ENCODE peak calls at places on chromosome 9, in seven cellular contexts. G is HCT116, H is vagina, Y is K562, D is stomach, U is suprapubic skin, P is transverse colon. Q is an unnamed sample.

GRCh38 chr9:89440548-89440947 is 57.4 kb downstream of the SEMA4D start:
- DNase-seq in G (no peak), H (no peak), Y (no peak), D (peak; percentile 78), U (peak; percentile 87), P (peak; percentile 35), Q (no peak)

GRCh38 chr9:35909687-35910612 is 660 bp downstream of the SPAAR start:
- DNase-seq in G (no peak), H (no peak), Y (no peak), D (no peak), U (no peak), P (no peak), Q (peak; percentile 68)

GRCh38 chr9:33880562-33881089 is 63.7 kb downstream of the UBE2R2 start:
- DNase-seq in G (no peak), H (no peak), Y (peak; percentile 69), D (no peak), U (no peak), P (no peak), Q (no peak)

GRCh38 chr9:124855944-124856773 is 2.9 kb downstream of the WDR38 start:
- DNase-seq in G (peak; percentile 40), H (peak; percentile 85), Y (peak; percentile 51), D (no peak), U (no peak), P (no peak), Q (no peak)

GRCh38 chr9:90025816-90026215 is 421.0 kb downstream of the GADD45G start:
- DNase-seq in G (no peak), H (no peak), Y (no peak), D (no peak), U (no peak), P (no peak), Q (no peak)

GRCh38 chr9:127927457-127928231 is 2.9 kb downstream of the PIP5KL1 start:
- DNase-seq in G (peak; percentile 77), H (no peak), Y (peak; percentile 82), D (peak; percentile 82), U (no peak), P (peak; percentile 84), Q (peak; percentile 75)

GRCh38 chr9:136416427-136416826 is 6.0 kb downstream of the PMPCA start:
- DNase-seq in G (no peak), H (no peak), Y (no peak), D (no peak), U (no peak), P (no peak), Q (no peak)

GRCh38 chr9:111805841-111806241 is 11.1 kb upstream of the SHOC1 start:
- DNase-seq in G (peak; percentile 10), H (no peak), Y (no peak), D (no peak), U (no peak), P (no peak), Q (no peak)

GRCh38 chr9:126617740-126618133 is 4.0 kb downstream of the LMX1B start:
- DNase-seq in G (no peak), H (no peak), Y (peak; percentile 10), D (no peak), U (no peak), P (no peak), Q (no peak)

GRCh38 chr9:14515564-14516198 is 177.6 kb downstream of the ZDHHC21 start:
- DNase-seq in G (no peak), H (no peak), Y (peak; percentile 68), D (no peak), U (no peak), P (no peak), Q (peak; percentile 17)

GRCh38 chr9:76562511-76562911 is 103.5 kb downstream of the GCNT1 start:
- DNase-seq in G (no peak), H (no peak), Y (no peak), D (no peak), U (no peak), P (no peak), Q (no peak)

GRCh38 chr9:102072061-102072764 is 333.8 kb upstream of the GRIN3A start:
- DNase-seq in G (no peak), H (no peak), Y (no peak), D (no peak), U (no peak), P (no peak), Q (no peak)

GRCh38 chr9:13386935-13387667 is 107.6 kb upstream of the MPDZ start:
- DNase-seq in G (no peak), H (no peak), Y (no peak), D (no peak), U (no peak), P (no peak), Q (no peak)

GRCh38 chr9:5630038-5630507 is 1.2 kb downstream of the RIC1 start:
- DNase-seq in G (no peak), H (no peak), Y (peak; percentile 38), D (no peak), U (no peak), P (no peak), Q (no peak)

GRCh38 chr9:127119319-127119709 is 3.1 kb downstream of the ANGPTL2 start:
- DNase-seq in G (no peak), H (no peak), Y (no peak), D (no peak), U (peak; percentile 7), P (no peak), Q (no peak)

GRCh38 chr9:95018099-95018927 is 291.8 kb downstream of the AOPEP start:
- DNase-seq in G (peak; percentile 32), H (no peak), Y (peak; percentile 53), D (no peak), U (no peak), P (no peak), Q (peak; percentile 54)

GRCh38 chr9:13205824-13206223 is 73.7 kb downstream of the MPDZ start:
- DNase-seq in G (no peak), H (no peak), Y (no peak), D (no peak), U (no peak), P (no peak), Q (no peak)

GRCh38 chr9:98777618-98778017 is 18.7 kb downstream of the ANKS6 start:
- DNase-seq in G (no peak), H (no peak), Y (no peak), D (no peak), U (no peak), P (no peak), Q (no peak)

GRCh38 chr9:2271426-2271825 is 256.3 kb downstream of the SMARCA2 start:
- DNase-seq in G (peak; percentile 18), H (no peak), Y (peak; percentile 5), D (no peak), U (no peak), P (peak; percentile 10), Q (peak; percentile 48)

GRCh38 chr9:2411459-2412215 is 209.9 kb upstream of the VLDLR start:
- DNase-seq in G (no peak), H (no peak), Y (no peak), D (no peak), U (no peak), P (no peak), Q (no peak)

GRCh38 chr9:109791747-109792146 is 11.7 kb downstream of the PALM2AKAP2 start:
- DNase-seq in G (no peak), H (no peak), Y (no peak), D (no peak), U (no peak), P (no peak), Q (no peak)
- H3K9me3 ChIP-seq in G (no peaks in the 10 kb centered on the region), H (no peaks in the 10 kb centered on the region), Y (no peaks in the 10 kb centered on the region), D (no peaks in the 10 kb centered on the region), U (no peaks in the 10 kb centered on the region), P (no peaks in the 10 kb centered on the region), Q (no peaks in the 10 kb centered on the region)

DNA sequence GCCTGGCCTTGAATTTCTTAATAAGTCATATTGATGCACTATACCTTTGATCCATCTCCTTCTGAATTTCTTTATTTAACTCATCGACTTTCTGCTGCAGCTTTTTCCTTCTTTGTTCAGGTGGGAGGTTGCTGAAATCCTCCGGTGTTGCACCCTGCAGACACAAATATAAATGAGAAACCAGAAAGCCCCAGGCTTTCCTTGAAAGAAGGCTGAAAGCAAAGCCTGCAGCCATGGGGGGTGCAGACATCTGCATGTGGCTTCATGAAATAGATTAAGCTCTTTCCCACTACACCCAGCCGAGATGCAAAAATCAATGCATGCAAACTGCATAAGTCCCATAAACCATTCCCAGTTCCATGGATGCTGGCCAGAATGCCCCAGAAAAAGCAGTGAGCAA is 73.6 kb downstream of the USP20 start:
- DNase-seq in G (no peak), H (no peak), Y (no peak), D (no peak), U (no peak), P (no peak), Q (no peak)
- TF ChIP-seq POLR2AphosphoS5 in G (no peak), H (no peak), Y (no peak), D (no peak), U (no peak), P (no peak), Q (no peak)

DNA sequence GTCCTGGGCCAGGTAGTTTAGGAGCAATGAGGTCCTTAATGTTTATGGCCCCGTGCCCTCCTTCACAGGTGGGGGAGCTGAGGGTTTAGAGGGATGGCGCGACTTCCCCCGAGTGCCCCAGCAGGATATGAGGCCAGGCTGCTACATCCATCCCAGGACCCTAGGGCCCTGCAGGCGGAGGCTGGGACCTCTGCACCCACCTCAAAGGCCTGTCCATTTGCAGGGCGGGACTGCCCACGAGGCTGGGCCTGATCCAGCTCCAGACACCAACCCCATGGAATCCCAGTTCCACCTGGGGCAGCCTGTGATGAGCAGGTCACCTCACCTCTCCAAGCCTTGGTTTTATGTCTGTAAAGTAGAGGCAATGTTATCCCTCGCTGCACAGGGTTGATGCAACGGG is 142.1 kb downstream of the RXRA start:
- DNase-seq in G (no peak), H (no peak), Y (no peak), D (no peak), U (no peak), P (no peak), Q (peak; percentile 48)
- H3K36me3 ChIP-seq in G (no peaks in the 10 kb centered on the region), H (no peaks in the 10 kb centered on the region), Y (no peaks in the 10 kb centered on the region), D (no peaks in the 10 kb centered on the region), U (no peaks in the 10 kb centered on the region), P (no peaks in the 10 kb centered on the region), Q (no peaks in the 10 kb centered on the region)

GRCh38 chr9:131919181-131919580 is 160.5 kb downstream of the MED27 start:
- DNase-seq in G (no peak), H (no peak), Y (no peak), D (no peak), U (no peak), P (no peak), Q (no peak)
- H3K9me3 ChIP-seq in G (no peaks in the 10 kb centered on the region), H (no peaks in the 10 kb centered on the region), Y (no peaks in the 10 kb centered on the region), D (no peaks in the 10 kb centered on the region), U (no peaks in the 10 kb centered on the region), P (no peaks in the 10 kb centered on the region), Q (no peaks in the 10 kb centered on the region)

GRCh38 chr9:123107639-123108285 is 74.3 kb downstream of the GPR21 start:
- DNase-seq in G (no peak), H (no peak), Y (no peak), D (no peak), U (no peak), P (no peak), Q (no peak)
- TF ChIP-seq POLR2AphosphoS5 in G (no peak), H (no peak), Y (no peak), D (no peak), U (no peak), P (no peak), Q (no peak)

DNA sequence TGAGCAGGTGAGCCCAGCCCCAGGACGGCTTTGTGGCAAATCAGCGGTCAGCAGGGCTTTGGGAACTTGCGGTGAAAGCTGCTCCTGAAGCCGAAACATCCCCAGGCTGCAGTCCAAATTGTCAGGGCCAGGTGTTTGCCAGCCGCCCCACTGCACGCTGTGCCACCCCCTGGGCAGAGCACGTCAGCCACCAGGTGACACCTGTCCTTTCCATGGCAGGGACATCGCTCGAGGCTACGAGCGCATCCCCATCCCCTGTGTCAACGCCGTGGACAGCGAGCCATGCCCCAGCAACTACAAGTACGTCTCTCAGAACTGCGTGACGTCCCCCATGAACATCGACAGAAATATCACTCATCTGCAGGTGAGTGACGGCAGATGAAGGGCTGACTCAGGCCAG is 64.4 kb upstream of the CACNA1B start:
- DNase-seq in G (no peak), H (no peak), Y (no peak), D (no peak), U (peak; percentile 50), P (no peak), Q (peak; percentile 44)
- H3K36me3 ChIP-seq in G (peaks cover 19% of the 10 kb centered on the region), H (peaks cover 73% of the 10 kb centered on the region), Y (peaks cover 72% of the 10 kb centered on the region), D (peaks cover 72% of the 10 kb centered on the region), U (peaks cover 83% of the 10 kb centered on the region), P (peaks cover 41% of the 10 kb centered on the region), Q (peaks cover 37% of the 10 kb centered on the region)